ENCODE peak calls at places on chromosome 13, in nine cellular contexts. One of them, this sample, is unnamed.

GRCh38 chr13:78382946-78383542 is 220.3 kb downstream of the POU4F1 start:
- DNase-seq in transverse colon: no peak
- DNase-seq in stomach: no peak
- DNase-seq in sigmoid colon: no peak
- DNase-seq in H1: no peak
- DNase-seq in suprapubic skin: no peak
- DNase-seq in GM12892: no peak
- DNase-seq in HCT116: no peak
- DNase-seq in K562: no peak
- DNase-seq in this sample: no peak

GRCh38 chr13:89468081-89468480 is 1796.9 kb downstream of the SLITRK5 start:
- DNase-seq in transverse colon: no peak
- DNase-seq in stomach: no peak
- DNase-seq in sigmoid colon: no peak
- DNase-seq in H1: no peak
- DNase-seq in suprapubic skin: no peak
- DNase-seq in GM12892: no peak
- DNase-seq in HCT116: no peak
- DNase-seq in K562: no peak
- DNase-seq in this sample: no peak

GRCh38 chr13:46864941-46865340 is 31.9 kb downstream of the HTR2A start:
- DNase-seq in transverse colon: no peak
- DNase-seq in stomach: no peak
- DNase-seq in sigmoid colon: no peak
- DNase-seq in H1: no peak
- DNase-seq in suprapubic skin: no peak
- DNase-seq in GM12892: no peak
- DNase-seq in HCT116: no peak
- DNase-seq in K562: no peak
- DNase-seq in this sample: no peak

GRCh38 chr13:100490692-100491091 is 97.9 kb downstream of the GGACT start:
- DNase-seq in transverse colon: no peak
- DNase-seq in stomach: no peak
- DNase-seq in sigmoid colon: no peak
- DNase-seq in H1: peak
- DNase-seq in suprapubic skin: no peak
- DNase-seq in GM12892: no peak
- DNase-seq in HCT116: peak
- DNase-seq in K562: no peak
- DNase-seq in this sample: no peak

GRCh38 chr13:36297600-36298338 is at the start of gene CCDC169:
- DNase-seq in transverse colon: peak
- DNase-seq in stomach: peak
- DNase-seq in sigmoid colon: peak
- DNase-seq in H1: peak
- DNase-seq in suprapubic skin: peak
- DNase-seq in GM12892: peak
- DNase-seq in HCT116: no peak
- DNase-seq in K562: peak
- DNase-seq in this sample: peak

GRCh38 chr13:102597029-102598015 is 536 bp downstream of the TPP2 start:
- DNase-seq in transverse colon: peak
- DNase-seq in stomach: no peak
- DNase-seq in sigmoid colon: peak
- DNase-seq in H1: no peak
- DNase-seq in suprapubic skin: peak
- DNase-seq in GM12892: peak
- DNase-seq in HCT116: no peak
- DNase-seq in K562: peak
- DNase-seq in this sample: no peak

GRCh38 chr13:37173214-37173613 is 67.8 kb upstream of the CSNK1A1L start:
- DNase-seq in transverse colon: no peak
- DNase-seq in stomach: no peak
- DNase-seq in sigmoid colon: no peak
- DNase-seq in H1: no peak
- DNase-seq in suprapubic skin: no peak
- DNase-seq in GM12892: no peak
- DNase-seq in HCT116: no peak
- DNase-seq in K562: no peak
- DNase-seq in this sample: no peak

GRCh38 chr13:50284540-50284939 is 269.3 kb downstream of the KCNRG start:
- DNase-seq in transverse colon: no peak
- DNase-seq in stomach: no peak
- DNase-seq in sigmoid colon: no peak
- DNase-seq in H1: no peak
- DNase-seq in suprapubic skin: no peak
- DNase-seq in GM12892: no peak
- DNase-seq in HCT116: no peak
- DNase-seq in K562: no peak
- DNase-seq in this sample: no peak

GRCh38 chr13:113401452-113402415 is 37.8 kb upstream of the GRTP1 start:
- DNase-seq in transverse colon: no peak
- DNase-seq in stomach: no peak
- DNase-seq in sigmoid colon: peak
- DNase-seq in H1: no peak
- DNase-seq in suprapubic skin: peak
- DNase-seq in GM12892: no peak
- DNase-seq in HCT116: no peak
- DNase-seq in K562: no peak
- DNase-seq in this sample: no peak

GRCh38 chr13:95660981-95661581 is 15.9 kb upstream of the DNAJC3 start:
- DNase-seq in transverse colon: no peak
- DNase-seq in stomach: no peak
- DNase-seq in sigmoid colon: no peak
- DNase-seq in H1: no peak
- DNase-seq in suprapubic skin: no peak
- DNase-seq in GM12892: no peak
- DNase-seq in HCT116: peak
- DNase-seq in K562: peak
- DNase-seq in this sample: no peak

GRCh38 chr13:59677966-59678814 is 485.5 kb downstream of the DIAPH3 start:
- DNase-seq in transverse colon: no peak
- DNase-seq in stomach: no peak
- DNase-seq in sigmoid colon: no peak
- DNase-seq in H1: no peak
- DNase-seq in suprapubic skin: no peak
- DNase-seq in GM12892: peak
- DNase-seq in HCT116: peak
- DNase-seq in K562: peak
- DNase-seq in this sample: no peak

GRCh38 chr13:102825921-102826706 is 19.7 kb upstream of the ERCC5 start:
- DNase-seq in transverse colon: no peak
- DNase-seq in stomach: no peak
- DNase-seq in sigmoid colon: no peak
- DNase-seq in H1: no peak
- DNase-seq in suprapubic skin: no peak
- DNase-seq in GM12892: no peak
- DNase-seq in HCT116: no peak
- DNase-seq in K562: no peak
- DNase-seq in this sample: no peak

GRCh38 chr13:36251012-36251411 is 36.7 kb upstream of the SOHLH2 start:
- DNase-seq in transverse colon: no peak
- DNase-seq in stomach: no peak
- DNase-seq in sigmoid colon: no peak
- DNase-seq in H1: no peak
- DNase-seq in suprapubic skin: no peak
- DNase-seq in GM12892: no peak
- DNase-seq in HCT116: no peak
- DNase-seq in K562: no peak
- DNase-seq in this sample: no peak

GRCh38 chr13:89061821-89062220 is 1390.7 kb downstream of the SLITRK5 start:
- DNase-seq in transverse colon: peak
- DNase-seq in stomach: no peak
- DNase-seq in sigmoid colon: no peak
- DNase-seq in H1: no peak
- DNase-seq in suprapubic skin: no peak
- DNase-seq in GM12892: no peak
- DNase-seq in HCT116: no peak
- DNase-seq in K562: no peak
- DNase-seq in this sample: no peak

GRCh38 chr13:94157705-94158218 is 321.7 kb downstream of the DCT start:
- DNase-seq in transverse colon: no peak
- DNase-seq in stomach: no peak
- DNase-seq in sigmoid colon: no peak
- DNase-seq in H1: no peak
- DNase-seq in suprapubic skin: no peak
- DNase-seq in GM12892: no peak
- DNase-seq in HCT116: no peak
- DNase-seq in K562: no peak
- DNase-seq in this sample: no peak

GRCh38 chr13:62243146-62243545 is 827.5 kb upstream of the PCDH20 start:
- DNase-seq in transverse colon: no peak
- DNase-seq in stomach: no peak
- DNase-seq in sigmoid colon: no peak
- DNase-seq in H1: no peak
- DNase-seq in suprapubic skin: no peak
- DNase-seq in GM12892: no peak
- DNase-seq in HCT116: no peak
- DNase-seq in K562: no peak
- DNase-seq in this sample: no peak

GRCh38 chr13:35672611-35673010 is 196.1 kb upstream of the MAB21L1 start:
- DNase-seq in transverse colon: no peak
- DNase-seq in stomach: no peak
- DNase-seq in sigmoid colon: no peak
- DNase-seq in H1: no peak
- DNase-seq in suprapubic skin: no peak
- DNase-seq in GM12892: no peak
- DNase-seq in HCT116: no peak
- DNase-seq in K562: no peak
- DNase-seq in this sample: no peak

GRCh38 chr13:73733691-73734090 is 400.5 kb downstream of the KLF12 start:
- DNase-seq in transverse colon: no peak
- DNase-seq in stomach: no peak
- DNase-seq in sigmoid colon: no peak
- DNase-seq in H1: no peak
- DNase-seq in suprapubic skin: no peak
- DNase-seq in GM12892: no peak
- DNase-seq in HCT116: no peak
- DNase-seq in K562: no peak
- DNase-seq in this sample: no peak

GRCh38 chr13:39566216-39566869 is 36.6 kb downstream of the LHFPL6 start:
- DNase-seq in transverse colon: no peak
- DNase-seq in stomach: no peak
- DNase-seq in sigmoid colon: no peak
- DNase-seq in H1: no peak
- DNase-seq in suprapubic skin: no peak
- DNase-seq in GM12892: no peak
- DNase-seq in HCT116: no peak
- DNase-seq in K562: no peak
- DNase-seq in this sample: no peak

DNA sequence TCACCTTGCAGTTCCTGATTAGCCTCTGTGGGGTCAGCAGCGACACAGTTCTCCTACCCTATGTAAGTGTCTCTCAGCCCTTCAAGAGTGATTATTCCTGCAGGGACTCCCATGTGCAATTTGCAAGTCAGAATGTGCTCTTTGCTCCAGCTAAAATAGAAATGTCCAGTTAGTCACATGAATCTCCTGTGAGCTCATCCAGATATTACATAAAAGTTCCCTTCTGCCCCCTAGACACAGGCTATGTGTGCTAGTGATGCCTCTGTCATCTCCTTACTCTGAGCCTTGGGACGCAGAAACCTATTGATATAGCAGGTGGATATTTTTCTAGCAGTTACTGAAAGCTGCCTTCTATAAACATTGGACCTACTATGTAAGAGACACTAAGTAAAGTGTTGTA is 105.5 kb downstream of the ZAR1L start:
- DNase-seq in transverse colon: no peak
- DNase-seq in stomach: no peak
- DNase-seq in sigmoid colon: no peak
- DNase-seq in H1: no peak
- DNase-seq in suprapubic skin: no peak
- DNase-seq in GM12892: no peak
- DNase-seq in HCT116: no peak
- DNase-seq in K562: no peak
- DNase-seq in this sample: no peak
- TF ChIP-seq POLR2AphosphoS5 in transverse colon: no peak
- TF ChIP-seq POLR2AphosphoS5 in stomach: no peak
- TF ChIP-seq POLR2AphosphoS5 in sigmoid colon: peak
- TF ChIP-seq POLR2AphosphoS5 in H1: no peak
- TF ChIP-seq POLR2AphosphoS5 in suprapubic skin: no peak
- TF ChIP-seq POLR2AphosphoS5 in GM12892: no peak
- TF ChIP-seq POLR2AphosphoS5 in HCT116: no peak
- TF ChIP-seq POLR2AphosphoS5 in K562: no peak
- TF ChIP-seq POLR2AphosphoS5 in this sample: no peak

GRCh38 chr13:29847501-29847983 is 2.9 kb downstream of the UBL3 start:
- DNase-seq in transverse colon: peak
- DNase-seq in stomach: no peak
- DNase-seq in sigmoid colon: no peak
- DNase-seq in H1: no peak
- DNase-seq in suprapubic skin: no peak
- DNase-seq in GM12892: no peak
- DNase-seq in HCT116: no peak
- DNase-seq in K562: no peak
- DNase-seq in this sample: no peak
- TF ChIP-seq POLR2AphosphoS5 in transverse colon: peak
- TF ChIP-seq POLR2AphosphoS5 in stomach: peak
- TF ChIP-seq POLR2AphosphoS5 in sigmoid colon: peak
- TF ChIP-seq POLR2AphosphoS5 in H1: no peak
- TF ChIP-seq POLR2AphosphoS5 in suprapubic skin: no peak
- TF ChIP-seq POLR2AphosphoS5 in GM12892: no peak
- TF ChIP-seq POLR2AphosphoS5 in HCT116: no peak
- TF ChIP-seq POLR2AphosphoS5 in K562: no peak
- TF ChIP-seq POLR2AphosphoS5 in this sample: no peak

GRCh38 chr13:75621147-75621546 is 15.0 kb upstream of the LMO7 start:
- DNase-seq in transverse colon: no peak
- DNase-seq in stomach: no peak
- DNase-seq in sigmoid colon: no peak
- DNase-seq in H1: no peak
- DNase-seq in suprapubic skin: no peak
- DNase-seq in GM12892: no peak
- DNase-seq in HCT116: no peak
- DNase-seq in K562: no peak
- DNase-seq in this sample: no peak
- TF ChIP-seq POLR2AphosphoS5 in transverse colon: no peak
- TF ChIP-seq POLR2AphosphoS5 in stomach: no peak
- TF ChIP-seq POLR2AphosphoS5 in sigmoid colon: no peak
- TF ChIP-seq POLR2AphosphoS5 in H1: no peak
- TF ChIP-seq POLR2AphosphoS5 in suprapubic skin: no peak
- TF ChIP-seq POLR2AphosphoS5 in GM12892: no peak
- TF ChIP-seq POLR2AphosphoS5 in HCT116: no peak
- TF ChIP-seq POLR2AphosphoS5 in K562: no peak
- TF ChIP-seq POLR2AphosphoS5 in this sample: no peak

GRCh38 chr13:106176103-106176502 is 359.4 kb downstream of the EFNB2 start:
- DNase-seq in transverse colon: no peak
- DNase-seq in stomach: no peak
- DNase-seq in sigmoid colon: no peak
- DNase-seq in H1: no peak
- DNase-seq in suprapubic skin: no peak
- DNase-seq in GM12892: no peak
- DNase-seq in HCT116: no peak
- DNase-seq in K562: no peak
- DNase-seq in this sample: no peak
- TF ChIP-seq POLR2AphosphoS5 in transverse colon: no peak
- TF ChIP-seq POLR2AphosphoS5 in stomach: no peak
- TF ChIP-seq POLR2AphosphoS5 in sigmoid colon: no peak
- TF ChIP-seq POLR2AphosphoS5 in H1: no peak
- TF ChIP-seq POLR2AphosphoS5 in suprapubic skin: no peak
- TF ChIP-seq POLR2AphosphoS5 in GM12892: no peak
- TF ChIP-seq POLR2AphosphoS5 in HCT116: no peak
- TF ChIP-seq POLR2AphosphoS5 in K562: no peak
- TF ChIP-seq POLR2AphosphoS5 in this sample: no peak

GRCh38 chr13:75507027-75508001 is 25.3 kb upstream of the TBC1D4 start:
- DNase-seq in transverse colon: no peak
- DNase-seq in stomach: no peak
- DNase-seq in sigmoid colon: no peak
- DNase-seq in H1: no peak
- DNase-seq in suprapubic skin: no peak
- DNase-seq in GM12892: no peak
- DNase-seq in HCT116: no peak
- DNase-seq in K562: no peak
- DNase-seq in this sample: no peak
- TF ChIP-seq POLR2AphosphoS5 in transverse colon: no peak
- TF ChIP-seq POLR2AphosphoS5 in stomach: no peak
- TF ChIP-seq POLR2AphosphoS5 in sigmoid colon: no peak
- TF ChIP-seq POLR2AphosphoS5 in H1: no peak
- TF ChIP-seq POLR2AphosphoS5 in suprapubic skin: no peak
- TF ChIP-seq POLR2AphosphoS5 in GM12892: no peak
- TF ChIP-seq POLR2AphosphoS5 in HCT116: no peak
- TF ChIP-seq POLR2AphosphoS5 in K562: no peak
- TF ChIP-seq POLR2AphosphoS5 in this sample: no peak